ENCODE peak calls at places on chromosome 5, in six cellular contexts. H, V, P, I, E and B are unnamed samples.

GRCh38 chr5:89473196-89473595 is 590.2 kb upstream of the MEF2C start:
- DNase-seq in P (no peak), I (no peak), V (peak), H (no peak), E (no peak), B (no peak)

GRCh38 chr5:105504-106080 is 13.6 kb downstream of the PLEKHG4B start:
- DNase-seq in V (no peak), I (peak), H (no peak), P (no peak), E (no peak), B (no peak)

GRCh38 chr5:151643385-151643784 is 43.3 kb downstream of the SPARC start:
- DNase-seq in H (no peak), I (no peak), V (no peak), E (no peak), P (no peak), B (no peak)

GRCh38 chr5:164207646-164208045 is 702.2 kb downstream of the MAT2B start:
- DNase-seq in P (no peak), I (no peak), V (no peak), E (no peak), H (no peak), B (no peak)

GRCh38 chr5:149605998-149606721 is 24.9 kb downstream of the ARHGEF37 start:
- DNase-seq in H (peak), V (peak), E (no peak), I (no peak), P (peak), B (peak)

GRCh38 chr5:44332360-44332971 is 56.8 kb downstream of the FGF10 start:
- DNase-seq in H (no peak), V (no peak), E (peak), P (no peak), I (no peak), B (no peak)

GRCh38 chr5:4722886-4723285 is 417.2 kb upstream of the ADAMTS16 start:
- DNase-seq in H (no peak), P (no peak), V (no peak), E (no peak), I (no peak), B (no peak)

GRCh38 chr5:38551020-38552017 is 5.1 kb downstream of the LIFR start:
- DNase-seq in V (peak), I (no peak), E (no peak), H (no peak), P (peak), B (no peak)

GRCh38 chr5:54519083-54519541 is 1.6 kb downstream of the SNX18 start:
- DNase-seq in I (no peak), P (no peak), H (no peak), E (no peak), V (no peak), B (no peak)

GRCh38 chr5:87850843-87851242 is 417.8 kb downstream of the TMEM161B start:
- DNase-seq in P (no peak), V (peak), H (no peak), E (peak), I (no peak), B (no peak)

GRCh38 chr5:143405063-143405746 is 1.7 kb upstream of the NR3C1 start:
- DNase-seq in H (peak), E (peak), V (peak), P (peak), I (peak), B (peak)

GRCh38 chr5:65037845-65038815 is 269.4 kb downstream of the CWC27 start:
- DNase-seq in P (no peak), I (peak), H (no peak), E (no peak), V (no peak), B (no peak)

GRCh38 chr5:65035212-65036206 is 266.8 kb downstream of the CWC27 start:
- DNase-seq in H (peak), V (peak), P (peak), I (peak), E (peak), B (peak)

GRCh38 chr5:65032250-65032649 is 263.5 kb downstream of the CWC27 start:
- DNase-seq in I (no peak), E (peak), P (no peak), V (peak), H (no peak), B (peak)

GRCh38 chr5:65034029-65034781 is 265.5 kb downstream of the CWC27 start:
- DNase-seq in I (peak), E (no peak), P (no peak), H (no peak), V (no peak), B (no peak)

DNA sequence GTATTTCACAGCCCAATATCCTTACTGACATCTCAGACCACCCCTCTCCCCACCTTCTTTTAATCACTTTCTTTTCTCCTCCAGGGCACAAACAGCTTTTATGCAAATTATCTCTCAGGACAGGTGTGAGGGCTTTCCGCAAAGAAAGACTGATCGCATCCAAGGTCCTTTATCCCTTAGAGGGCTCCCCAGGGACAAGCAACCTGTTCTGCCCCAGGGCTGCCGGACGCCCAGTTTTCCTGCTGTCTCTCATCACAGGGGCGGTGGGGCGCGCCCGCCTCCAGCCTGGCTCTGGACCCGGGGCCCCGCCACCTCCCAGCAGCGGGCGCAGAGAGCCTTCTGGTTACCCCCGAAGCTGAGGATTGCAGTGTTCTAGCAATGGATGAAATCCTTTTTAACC is 266.1 kb downstream of the CWC27 start:
- DNase-seq in E (no peak), V (no peak), I (peak), P (no peak), H (peak), B (peak)
- H3K4me3 ChIP-seq in E (peak), V (peak), I (no peak), P (peak), H (peak), B (peak)

DNA sequence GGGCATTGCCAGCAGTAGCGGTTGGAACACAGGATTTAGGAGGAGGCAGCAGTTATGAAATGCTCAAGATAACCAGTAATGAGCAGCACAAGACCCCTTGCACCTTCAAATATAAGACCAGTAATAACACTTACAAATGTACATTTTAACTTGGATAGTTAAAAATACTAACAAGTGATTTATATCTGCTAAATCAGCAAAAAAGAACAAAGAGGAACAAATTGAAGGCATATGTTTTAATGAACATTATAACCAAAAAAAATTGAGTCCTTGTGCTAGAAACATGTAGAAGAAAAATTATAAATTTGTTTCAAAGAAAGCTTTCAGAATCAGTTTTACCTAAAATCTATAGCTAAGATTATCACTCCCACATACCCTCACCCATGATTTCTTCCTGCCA is 52.0 kb downstream of the ALDH7A1 start:
- DNase-seq in I (no peak), E (no peak), H (no peak), V (no peak), P (no peak), B (no peak)
- H3K4me3 ChIP-seq in I (no peak), E (no peak), H (no peak), V (no peak), P (no peak), B (no peak)

GRCh38 chr5:3163626-3164025 is 412.1 kb upstream of the IRX2 start:
- DNase-seq in E (no peak), P (no peak), H (no peak), I (no peak), V (no peak), B (no peak)

GRCh38 chr5:3155717-3156116 is 404.2 kb upstream of the IRX2 start:
- DNase-seq in P (no peak), V (no peak), I (no peak), E (no peak), H (no peak), B (no peak)

GRCh38 chr5:3167473-3167872 is 416.0 kb upstream of the IRX2 start:
- DNase-seq in P (no peak), V (no peak), I (no peak), E (no peak), H (no peak), B (no peak)

GRCh38 chr5:3157214-3157613 is 405.7 kb upstream of the IRX2 start:
- DNase-seq in P (no peak), I (no peak), V (no peak), E (no peak), H (no peak), B (no peak)

GRCh38 chr5:3161672-3162071 is 410.2 kb upstream of the IRX2 start:
- DNase-seq in E (no peak), H (no peak), V (no peak), P (no peak), I (no peak), B (no peak)
- H3K4me3 ChIP-seq in E (no peak), H (no peak), V (no peak), P (no peak), I (no peak), B (no peak)

DNA sequence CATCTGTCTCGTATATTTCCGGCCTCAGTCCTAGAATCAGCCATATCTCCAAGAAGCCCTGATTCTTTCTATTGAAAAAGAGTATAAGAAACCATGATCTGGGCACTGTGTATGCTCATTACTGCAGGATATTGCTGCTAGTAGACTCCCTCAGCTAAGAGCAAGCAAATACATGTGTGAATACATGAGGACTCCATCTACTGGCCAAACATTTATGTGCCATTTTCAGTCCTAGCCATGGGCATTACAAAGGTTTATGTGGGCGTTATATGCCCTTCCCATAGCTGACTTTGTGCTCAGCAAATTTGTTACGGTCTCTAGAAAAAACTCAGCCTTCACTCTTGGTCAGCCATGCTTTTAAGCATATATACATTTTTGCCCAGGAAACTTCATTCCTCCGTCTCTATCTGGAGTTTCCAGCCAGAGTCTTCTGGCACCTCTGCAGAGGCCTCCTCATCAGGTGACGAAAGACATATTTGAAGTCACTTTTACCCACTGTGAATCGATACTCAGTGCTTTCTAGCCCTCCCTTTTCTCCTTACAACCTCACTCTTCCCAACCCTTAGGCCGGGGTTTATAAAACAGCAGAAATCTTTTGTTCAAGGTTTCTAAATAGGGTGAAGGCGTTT is 1495.6 kb upstream of the CDH6 start:
- DNase-seq in E (no peak), V (no peak), I (no peak), P (no peak), H (no peak), B (no peak)
- H3K4me3 ChIP-seq in E (no peak), V (no peak), I (no peak), P (no peak), H (no peak), B (no peak)